ENCODE peak calls at places on chromosome 18, in ten cellular contexts. U is activated CD4-positive, alpha-beta T cell treated with anti-CD3 and anti-CD28 coated beads, Interleukin-2, amount 10 ng/mL, durations not matched to agents 24 days and 14 days; I is amniotic stem cell; A is C1 segment of cervical spinal cord; K is activated T-helper 1 cell treated with anti-CD3 and anti-CD28 coated beads, Interleukin-2, amount 50 U/mL, for 16 hours; M is RPMI8226; Q is foreskin fibroblast; B is GM04503; Y is HFF-Myc; N is NCI-H524. F is an unnamed sample.

GRCh38 chr18:49685231-49685942 is 123.5 kb downstream of the LIPG start:
- DNase-seq in U (no peak), I (no peak), A (no peak), K (no peak), M (no peak), Q (no peak), B (no peak), Y (no peak), N (no peak), F (peak)

GRCh38 chr18:46174317-46175039 is 70.3 kb downstream of the HAUS1 start:
- DNase-seq in U (peak), I (no peak), A (no peak), K (peak), M (peak), Q (peak), B (no peak), Y (no peak), N (peak), F (peak)

GRCh38 chr18:70490008-70490933 is 201.4 kb downstream of the SOCS6 start:
- DNase-seq in U (peak), I (peak), A (peak), K (no peak), M (peak), Q (peak), B (peak), Y (peak), N (peak), F (peak)

GRCh38 chr18:77068321-77068841 is 64.2 kb downstream of the MBP start:
- DNase-seq in U (peak), I (no peak), A (no peak), K (no peak), M (no peak), Q (no peak), B (no peak), Y (no peak), N (no peak), F (no peak)

GRCh38 chr18:45254683-45255082 is 360.6 kb upstream of the SLC14A2 start:
- DNase-seq in U (no peak), I (no peak), A (no peak), K (no peak), M (no peak), Q (peak), B (peak), Y (peak), N (no peak), F (no peak)

GRCh38 chr18:8615397-8616025 is 6.3 kb downstream of the RAB12 start:
- DNase-seq in U (no peak), I (peak), A (peak), K (no peak), M (no peak), Q (peak), B (peak), Y (peak), N (peak), F (peak)

GRCh38 chr18:68438983-68439382 is 275.9 kb downstream of the TMX3 start:
- DNase-seq in U (no peak), I (no peak), A (no peak), K (no peak), M (no peak), Q (peak), B (peak), Y (no peak), N (no peak), F (no peak)

GRCh38 chr18:72652990-72653593 is 109.0 kb upstream of the CBLN2 start:
- DNase-seq in U (peak), I (peak), A (no peak), K (no peak), M (peak), Q (no peak), B (no peak), Y (no peak), N (peak), F (peak)

GRCh38 chr18:11040823-11041712 is 108.3 kb downstream of the PIEZO2 start:
- DNase-seq in U (peak), I (peak), A (no peak), K (no peak), M (peak), Q (peak), B (no peak), Y (peak), N (peak), F (peak)

GRCh38 chr18:2655954-2656236 is 369 bp downstream of the SMCHD1 start:
- DNase-seq in U (no peak), I (no peak), A (no peak), K (no peak), M (no peak), Q (no peak), B (peak), Y (no peak), N (peak), F (no peak)

GRCh38 chr18:13443546-13443945 is 225.0 kb downstream of the LDLRAD4 start:
- DNase-seq in U (no peak), I (no peak), A (no peak), K (no peak), M (no peak), Q (no peak), B (no peak), Y (no peak), N (no peak), F (no peak)

GRCh38 chr18:21762181-21762772 is 21.7 kb downstream of the MIB1 start:
- DNase-seq in U (no peak), I (no peak), A (no peak), K (no peak), M (no peak), Q (no peak), B (no peak), Y (no peak), N (peak), F (peak)

GRCh38 chr18:33210575-33211189 is 229.8 kb downstream of the CCDC178 start:
- DNase-seq in U (no peak), I (peak), A (no peak), K (no peak), M (peak), Q (peak), B (no peak), Y (no peak), N (peak), F (peak)

GRCh38 chr18:59067873-59068272 is 71.8 kb upstream of the SEC11C start:
- DNase-seq in U (no peak), I (no peak), A (peak), K (no peak), M (peak), Q (no peak), B (no peak), Y (no peak), N (peak), F (peak)

GRCh38 chr18:78976697-78977626 is 2.7 kb upstream of the SALL3 start:
- DNase-seq in U (no peak), I (no peak), A (no peak), K (no peak), M (no peak), Q (no peak), B (no peak), Y (no peak), N (no peak), F (no peak)

GRCh38 chr18:3502650-3503049 is 52.7 kb downstream of the TGIF1 start:
- DNase-seq in U (no peak), I (no peak), A (no peak), K (no peak), M (no peak), Q (no peak), B (no peak), Y (no peak), N (no peak), F (no peak)

GRCh38 chr18:55856191-55856590 is 268.2 kb upstream of the TCF4 start:
- DNase-seq in U (no peak), I (peak), A (no peak), K (no peak), M (no peak), Q (peak), B (peak), Y (peak), N (no peak), F (peak)

GRCh38 chr18:75582406-75582821 is 154.9 kb upstream of the SMIM21 start:
- DNase-seq in U (no peak), I (no peak), A (no peak), K (no peak), M (no peak), Q (no peak), B (peak), Y (no peak), N (no peak), F (no peak)

GRCh38 chr18:24868760-24869237 is 408.4 kb downstream of the HRH4 start:
- DNase-seq in U (no peak), I (no peak), A (no peak), K (no peak), M (no peak), Q (peak), B (peak), Y (no peak), N (no peak), F (peak)

GRCh38 chr18:77131652-77132368 is 773 bp downstream of the MBP start:
- DNase-seq in U (peak), I (no peak), A (no peak), K (no peak), M (peak), Q (no peak), B (no peak), Y (no peak), N (no peak), F (peak)

GRCh38 chr18:40529478-40529877 is 1425.6 kb upstream of the PIK3C3 start:
- DNase-seq in U (no peak), I (no peak), A (no peak), K (no peak), M (peak), Q (no peak), B (no peak), Y (no peak), N (peak), F (peak)

GRCh38 chr18:49631146-49631866 is 69.4 kb downstream of the LIPG start:
- DNase-seq in U (no peak), I (no peak), A (no peak), K (no peak), M (no peak), Q (no peak), B (no peak), Y (no peak), N (no peak), F (no peak)

GRCh38 chr18:5455644-5456043 is 88.2 kb downstream of the EPB41L3 start:
- DNase-seq in U (no peak), I (no peak), A (peak), K (no peak), M (peak), Q (no peak), B (no peak), Y (no peak), N (no peak), F (no peak)

GRCh38 chr18:73895701-73896100 is 251.9 kb downstream of the FBXO15 start:
- DNase-seq in U (peak), I (no peak), A (no peak), K (no peak), M (no peak), Q (no peak), B (no peak), Y (no peak), N (no peak), F (peak)

GRCh38 chr18:59022167-59022945 is 117.3 kb upstream of the SEC11C start:
- DNase-seq in U (no peak), I (no peak), A (peak), K (no peak), M (no peak), Q (peak), B (no peak), Y (peak), N (peak), F (peak)

GRCh38 chr18:58805482-58806187 is 59.0 kb upstream of the ZNF532 start:
- DNase-seq in U (no peak), I (no peak), A (no peak), K (no peak), M (no peak), Q (no peak), B (no peak), Y (no peak), N (peak), F (peak)